ENCODE peak calls at places on chromosomes 7 and 10, in six cellular contexts. One of them, this sample, is unnamed.

GRCh38 chr10:99852481-99853213 is 70.2 kb downstream of the ABCC2 start:
- DNase-seq in neural crest cell: no peak
- DNase-seq in epithelial cell of esophagus: no peak
- DNase-seq in germinal center: no peak
- DNase-seq in ELR: no peak
- DNase-seq in right cardiac atrium: no peak
- DNase-seq in this sample: no peak

GRCh38 chr10:37754538-37755323 is 102.7 kb downstream of the ZNF248 start:
- DNase-seq in right cardiac atrium: peak
- DNase-seq in neural crest cell: no peak
- DNase-seq in ELR: peak
- DNase-seq in germinal center: peak
- DNase-seq in epithelial cell of esophagus: peak
- DNase-seq in this sample: peak

GRCh38 chr7:36535866-36536664 is 146.4 kb downstream of the ANLN start:
- DNase-seq in epithelial cell of esophagus: peak
- DNase-seq in neural crest cell: no peak
- DNase-seq in right cardiac atrium: no peak
- DNase-seq in ELR: peak
- DNase-seq in germinal center: no peak
- DNase-seq in this sample: no peak

GRCh38 chr10:77104459-77104980 is 533.1 kb downstream of the KCNMA1 start:
- DNase-seq in right cardiac atrium: peak
- DNase-seq in germinal center: no peak
- DNase-seq in epithelial cell of esophagus: peak
- DNase-seq in neural crest cell: no peak
- DNase-seq in ELR: peak
- DNase-seq in this sample: no peak

GRCh38 chr10:132996603-132997343 is 54.4 kb upstream of the CFAP46 start:
- DNase-seq in neural crest cell: no peak
- DNase-seq in right cardiac atrium: peak
- DNase-seq in germinal center: no peak
- DNase-seq in ELR: no peak
- DNase-seq in epithelial cell of esophagus: no peak
- DNase-seq in this sample: no peak

GRCh38 chr10:128438417-128439063 is 312.3 kb upstream of the MKI67 start:
- DNase-seq in right cardiac atrium: no peak
- DNase-seq in epithelial cell of esophagus: no peak
- DNase-seq in neural crest cell: no peak
- DNase-seq in germinal center: no peak
- DNase-seq in ELR: no peak
- DNase-seq in this sample: no peak

GRCh38 chr10:110992011-110992800 is 72.8 kb downstream of the SHOC2 start:
- DNase-seq in ELR: peak
- DNase-seq in right cardiac atrium: no peak
- DNase-seq in epithelial cell of esophagus: peak
- DNase-seq in neural crest cell: no peak
- DNase-seq in germinal center: no peak
- DNase-seq in this sample: no peak

GRCh38 chr7:132865766-132866531 is 215.9 kb downstream of the CHCHD3 start:
- DNase-seq in germinal center: no peak
- DNase-seq in ELR: peak
- DNase-seq in neural crest cell: no peak
- DNase-seq in right cardiac atrium: no peak
- DNase-seq in epithelial cell of esophagus: peak
- DNase-seq in this sample: no peak

GRCh38 chr7:144122876-144123275 is at the start of gene OR2A14:
- DNase-seq in ELR: no peak
- DNase-seq in neural crest cell: no peak
- DNase-seq in epithelial cell of esophagus: no peak
- DNase-seq in right cardiac atrium: no peak
- DNase-seq in germinal center: no peak
- DNase-seq in this sample: no peak

This sample was measured in glutamatergic neuron.